ENCODE peak calls at places on chromosomes 5 and 9, in ten cellular contexts. F is K562; S is sigmoid colon; K is IMR-90; D is CD8-positive, alpha-beta T cell; Y is upper lobe of left lung; J is tibial nerve; I is heart left ventricle; R is gastrocnemius medialis; V is hepatocyte. C is an unnamed sample.

GRCh38 chr5:17896605-17897004 is 262.3 kb downstream of the TAF11L14 start:
- DNase-seq in J (no peak), I (no peak), S (no peak), R (no peak), D (no peak), F (no peak), Y (no peak), K (peak; percentile 35), V (peak; percentile 19), C (no peak)

GRCh38 chr9:21656776-21657637 is 145.4 kb upstream of the MTAP start:
- DNase-seq in J (no peak), V (no peak), K (peak; percentile 87), F (no peak), D (no peak), S (no peak), R (no peak), Y (no peak), I (no peak), C (no peak)

GRCh38 chr9:31839273-31839672 is 545.2 kb upstream of the ACO1 start:
- DNase-seq in R (no peak), S (no peak), V (peak; percentile 34), D (no peak), J (no peak), I (no peak), K (no peak), F (no peak), Y (no peak), C (no peak)

GRCh38 chr9:93652604-93653592 is 76.5 kb downstream of the PHF2 start:
- DNase-seq in J (no peak), F (no peak), V (no peak), R (peak; percentile 7), D (no peak), S (peak; percentile 59), I (no peak), Y (no peak), K (no peak), C (no peak)

GRCh38 chr9:123081824-123082223 is 48.4 kb downstream of the GPR21 start:
- DNase-seq in J (no peak), V (no peak), R (no peak), I (no peak), S (no peak), Y (no peak), D (no peak), K (peak; percentile 55), F (peak; percentile 46), C (no peak)

GRCh38 chr9:16000826-16001225 is 448.0 kb downstream of the CCDC171 start:
- DNase-seq in J (no peak), D (no peak), F (no peak), R (no peak), S (no peak), K (peak; percentile 68), I (no peak), Y (no peak), V (no peak), C (no peak)

GRCh38 chr5:145942749-145943148 is 6.4 kb downstream of the SH3RF2 start:
- DNase-seq in F (no peak), V (no peak), Y (no peak), K (no peak), D (no peak), J (no peak), I (no peak), S (no peak), R (no peak), C (no peak)

GRCh38 chr5:18968966-18969365 is 1019.0 kb downstream of the CDH18 start:
- DNase-seq in K (no peak), R (no peak), J (no peak), V (no peak), Y (no peak), D (no peak), F (no peak), I (no peak), S (no peak), C (no peak)

GRCh38 chr9:31612336-31613030 is 772.0 kb upstream of the ACO1 start:
- DNase-seq in K (no peak), J (no peak), D (no peak), V (no peak), F (no peak), R (no peak), I (no peak), Y (no peak), S (no peak), C (no peak)

GRCh38 chr5:166722939-166723338 is 1568.5 kb upstream of the WWC1 start:
- DNase-seq in Y (no peak), K (no peak), I (no peak), S (no peak), D (no peak), J (no peak), V (peak; percentile 10), F (no peak), R (no peak), C (no peak)

GRCh38 chr9:125405938-125406811 is 144.5 kb downstream of the GAPVD1 start:
- DNase-seq in I (no peak), J (no peak), R (no peak), Y (no peak), K (peak; percentile 25), F (peak; percentile 75), D (no peak), V (no peak), S (no peak), C (no peak)

GRCh38 chr5:168752416-168753190 is 173.4 kb upstream of the PANK3 start:
- DNase-seq in S (no peak), J (no peak), F (no peak), K (no peak), Y (peak; percentile 15), R (no peak), D (no peak), I (no peak), V (no peak), C (no peak)

GRCh38 chr9:93114169-93114983 is 18.4 kb downstream of the CARD19 start:
- DNase-seq in F (peak; percentile 65), D (no peak), Y (peak; percentile 43), R (peak; percentile 15), I (peak; percentile 10), S (peak; percentile 66), J (no peak), V (no peak), K (no peak), C (peak; percentile 3)

GRCh38 chr9:112091805-112092204 is 83.3 kb downstream of the SUSD1 start:
- DNase-seq in R (no peak), K (peak; percentile 36), I (no peak), J (no peak), Y (no peak), V (no peak), S (no peak), F (no peak), D (no peak), C (no peak)

GRCh38 chr5:67077296-67077695 is 119.3 kb downstream of the CD180 start:
- DNase-seq in R (no peak), D (no peak), K (no peak), S (no peak), Y (no peak), I (no peak), J (no peak), V (no peak), F (no peak), C (no peak)

GRCh38 chr5:67073045-67073444 is 123.6 kb downstream of the CD180 start:
- DNase-seq in F (no peak), S (no peak), D (no peak), R (no peak), I (no peak), V (peak; percentile 14), K (no peak), Y (no peak), J (no peak), C (no peak)
- TF ChIP-seq CTCF in F (no peak), S (no peak), D (no peak), R (no peak), I (no peak), V (no peak), K (no peak), Y (no peak), J (no peak), C (no peak)

GRCh38 chr5:136022965-136023364 is 5.8 kb upstream of the TGFBI start:
- DNase-seq in F (no peak), V (no peak), K (no peak), D (no peak), R (no peak), J (no peak), I (no peak), S (peak; percentile 14), Y (no peak), C (no peak)
- H3K27ac ChIP-seq in F (no peak overlapping the region), V (no peak overlapping the region), K (peak overlapping the region; percentile 46), D (no peak overlapping the region), R (no peak overlapping the region), J (no peak overlapping the region), I (no peak overlapping the region), S (peak overlapping the region; percentile 71), Y (no peak overlapping the region), C (no peak overlapping the region)

GRCh38 chr9:89138463-89139390 is 39.9 kb downstream of the SHC3 start:
- DNase-seq in F (no peak), R (no peak), K (peak; percentile 71), J (no peak), S (no peak), Y (no peak), I (no peak), D (no peak), V (no peak), C (no peak)
- H3K27me3 ChIP-seq in F (no peaks in the 10 kb centered on the region), R (no peaks in the 10 kb centered on the region), K (no peaks in the 10 kb centered on the region), J (no peaks in the 10 kb centered on the region), S (no peaks in the 10 kb centered on the region), Y (no peaks in the 10 kb centered on the region), I (no peaks in the 10 kb centered on the region), D (no peaks in the 10 kb centered on the region), V (no peaks in the 10 kb centered on the region), C (no peaks in the 10 kb centered on the region)

DNA sequence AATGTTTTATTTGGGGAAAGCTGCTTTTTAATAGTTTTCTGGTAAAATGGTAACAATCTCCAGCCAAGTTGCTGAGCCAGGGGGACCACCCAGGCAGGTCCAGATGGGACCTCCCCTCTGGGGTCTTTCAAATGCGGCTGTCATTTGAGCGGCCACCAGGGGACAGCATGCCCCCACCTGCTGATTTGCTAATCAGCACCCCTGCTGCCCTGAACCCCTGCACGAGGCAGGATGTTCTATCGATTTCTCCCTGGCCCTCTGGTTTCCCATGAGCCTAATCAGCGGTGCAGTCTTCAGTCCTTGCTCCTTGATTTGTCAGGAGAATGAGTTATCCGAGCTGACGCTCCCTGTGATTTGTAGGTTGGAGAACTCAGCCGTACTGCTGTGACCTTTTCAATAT is 247.0 kb downstream of the FSTL4 start:
- DNase-seq in Y (no peak), K (no peak), F (peak; percentile 42), R (no peak), J (no peak), S (no peak), V (no peak), D (no peak), I (no peak), C (no peak)
- TF ChIP-seq CTCF in Y (no peak), K (peak; percentile 3), F (peak; percentile 41), R (no peak), J (no peak), S (no peak), V (peak; percentile 39), D (no peak), I (no peak), C (no peak)